ENCODE peak calls at places on chromosomes 4 and X, in eight cellular contexts. S, O, K, H, E, F, Y and L are unnamed samples.

GRCh38 chrX:75273483-75273882 is 402 bp upstream of the UPRT start:
- DNase-seq in H (no peak), K (no peak), O (no peak), F (no peak), Y (peak; percentile 43), E (no peak), S (peak; percentile 4), L (peak; percentile 0)

GRCh38 chr4:170247585-170247984 is 157.8 kb upstream of the AADAT start:
- DNase-seq in O (no peak), E (no peak), Y (no peak), S (no peak), H (no peak), K (no peak), F (no peak), L (no peak)

GRCh38 chrX:39730671-39731389 is 366.9 kb downstream of the BCOR start:
- DNase-seq in Y (peak; percentile 88), E (peak; percentile 28), F (peak; percentile 28), K (peak; percentile 8), H (peak; percentile 85), O (peak; percentile 33), S (peak; percentile 46), L (peak; percentile 7)

GRCh38 chr4:1094336-1094690 is 19.1 kb downstream of the RNF212 start:
- DNase-seq in S (no peak), K (no peak), E (no peak), Y (peak; percentile 4), F (no peak), O (no peak), H (no peak), L (no peak)

GRCh38 chr4:37139987-37140386 is 104.6 kb upstream of the NWD2 start:
- DNase-seq in O (no peak), E (no peak), K (no peak), Y (no peak), F (no peak), H (no peak), S (no peak), L (no peak)

GRCh38 chr4:1780435-1780834 is 12.7 kb upstream of the FGFR3 start:
- DNase-seq in H (no peak), K (no peak), F (no peak), Y (no peak), E (no peak), S (no peak), O (no peak), L (no peak)

GRCh38 chr4:161287678-161288352 is 876.0 kb downstream of the FSTL5 start:
- DNase-seq in E (no peak), O (no peak), F (no peak), K (no peak), H (no peak), S (no peak), Y (no peak), L (no peak)

GRCh38 chrX:22147214-22147613 is 115.1 kb downstream of the PHEX start:
- DNase-seq in K (no peak), Y (no peak), S (no peak), O (no peak), H (no peak), E (no peak), F (no peak), L (no peak)

GRCh38 chr4:141352328-141352727 is 131.6 kb downstream of the ZNF330 start:
- DNase-seq in H (no peak), F (no peak), S (no peak), O (no peak), Y (no peak), E (no peak), K (no peak), L (no peak)

GRCh38 chrX:2584216-2584615 is 83.4 kb upstream of the DHRSX start:
- DNase-seq in F (no peak), H (no peak), O (no peak), S (no peak), K (no peak), Y (no peak), E (no peak), L (no peak)

GRCh38 chr4:79623125-79623905 is 215.3 kb upstream of the GK2 start:
- DNase-seq in K (no peak), E (no peak), F (no peak), H (no peak), Y (no peak), O (no peak), S (peak; percentile 24), L (no peak)

GRCh38 chr4:1458581-1458980 is 52.3 kb upstream of the NKX1-1 start:
- DNase-seq in O (no peak), E (no peak), F (no peak), Y (no peak), K (no peak), H (no peak), S (no peak), L (no peak)

GRCh38 chr4:153447175-153447887 is 18.8 kb upstream of the TMEM131L start:
- DNase-seq in H (peak; percentile 45), O (no peak), Y (peak; percentile 17), F (no peak), E (no peak), S (no peak), K (no peak), L (no peak)

GRCh38 chr4:59904331-59904730 is 1295.8 kb upstream of the ADGRL3 start:
- DNase-seq in E (no peak), O (no peak), S (no peak), Y (no peak), F (no peak), H (no peak), K (peak; percentile 23), L (no peak)

GRCh38 chr4:20805716-20806115 is 105.5 kb downstream of the PACRGL start:
- DNase-seq in Y (no peak), S (no peak), H (peak; percentile 6), K (peak; percentile 8), E (no peak), O (no peak), F (no peak), L (no peak)

GRCh38 chr4:1072830-1073446 is 40.4 kb downstream of the RNF212 start:
- DNase-seq in K (peak; percentile 32), E (peak; percentile 33), H (peak; percentile 59), F (peak; percentile 33), Y (peak; percentile 72), S (peak; percentile 70), O (peak; percentile 69), L (peak; percentile 74)

GRCh38 chrX:111167334-111167733 is 71.3 kb downstream of the PAK3 start:
- DNase-seq in F (no peak), S (no peak), H (no peak), K (no peak), E (no peak), O (no peak), Y (no peak), L (no peak)

GRCh38 chrX:21932277-21932996 is 8.1 kb upstream of the SMS start:
- DNase-seq in H (peak; percentile 91), E (no peak), Y (no peak), K (peak; percentile 44), S (no peak), O (no peak), F (no peak), L (no peak)

GRCh38 chr4:83386931-83387897 is 52.6 kb upstream of the HPSE start:
- DNase-seq in O (no peak), S (no peak), Y (no peak), K (peak; percentile 20), E (no peak), H (no peak), F (no peak), L (no peak)

GRCh38 chrX:154374361-154375155 is at the start of gene FLNA:
- DNase-seq in F (no peak), S (no peak), K (no peak), E (no peak), O (no peak), H (no peak), Y (peak; percentile 57), L (peak; percentile 37)

GRCh38 chr4:24104173-24104572 is 214.3 kb upstream of the PPARGC1A start:
- DNase-seq in E (no peak), K (no peak), Y (no peak), F (no peak), S (no peak), O (no peak), H (peak; percentile 47), L (no peak)

GRCh38 chrX:148823986-148824385 is 323.6 kb downstream of the AFF2 start:
- DNase-seq in K (no peak), S (no peak), O (no peak), H (no peak), Y (no peak), F (no peak), E (no peak), L (no peak)

GRCh38 chrX:15985937-15986336 is 131.3 kb upstream of the AP1S2 start:
- DNase-seq in E (no peak), K (no peak), F (no peak), S (no peak), O (no peak), Y (no peak), H (no peak), L (no peak)

GRCh38 chr4:153222790-153223417 is 18.7 kb downstream of the TRIM2 start:
- DNase-seq in F (no peak), H (peak; percentile 52), K (peak; percentile 58), E (peak; percentile 4), Y (peak; percentile 77), S (peak; percentile 7), O (no peak), L (peak; percentile 34)

GRCh38 chr4:65241257-65241997 is 428.9 kb downstream of the EPHA5 start:
- DNase-seq in S (no peak), O (no peak), H (no peak), E (no peak), K (no peak), Y (no peak), F (no peak), L (no peak)

GRCh38 chr4:184097240-184097619 is 120.4 kb downstream of the ENPP6 start:
- DNase-seq in H (no peak), O (no peak), K (no peak), F (no peak), E (no peak), S (peak; percentile 47), Y (no peak), L (no peak)